ENCODE peak calls at places on chromosomes 1 and 21, in four cellular contexts. K is NCI-H2029, C is myocyte, Z is Calu3. I is an unnamed sample.
A peak's percentile ranks its signal among the peaks of the same experiment; 100 is the strongest.

GRCh38 chr1:243495032-243495431 is 239.2 kb downstream of the SDCCAG8 start:
- DNase-seq in K (no peak), Z (no peak), C (no peak), I (no peak)

GRCh38 chr21:37829043-37829442 is 87.2 kb downstream of the KCNJ6 start:
- DNase-seq in Z (no peak), K (no peak), C (no peak), I (no peak)

GRCh38 chr1:170692866-170693575 is 29.1 kb downstream of the PRRX1 start:
- DNase-seq in K (no peak), Z (no peak), C (peak; percentile 45), I (peak; percentile 88)

GRCh38 chr1:163535807-163536206 is 214.1 kb downstream of the NUF2 start:
- DNase-seq in K (no peak), Z (no peak), C (peak; percentile 53), I (peak; percentile 70)

GRCh38 chr1:36253463-36253862 is 29.2 kb downstream of the THRAP3 start:
- DNase-seq in Z (no peak), K (no peak), C (no peak), I (peak; percentile 55)

GRCh38 chr1:151898519-151898991 is 10.8 kb downstream of the THEM4 start:
- DNase-seq in Z (peak; percentile 48), C (no peak), K (no peak), I (no peak)

GRCh38 chr21:44300262-44300959 is 558 bp downstream of the PFKL start:
- DNase-seq in C (peak; percentile 57), K (peak; percentile 36), Z (peak; percentile 67), I (peak; percentile 22)

GRCh38 chr1:27598902-27599528 is 4.9 kb downstream of the AHDC1 start:
- DNase-seq in Z (no peak), K (no peak), C (peak; percentile 92), I (peak; percentile 77)

GRCh38 chr1:33612877-33613487 is 140.5 kb downstream of the ZSCAN20 start:
- DNase-seq in C (peak; percentile 76), Z (peak; percentile 69), K (peak; percentile 17), I (peak; percentile 80)

GRCh38 chr1:16126160-16126559 is 29.7 kb downstream of the EPHA2 start:
- DNase-seq in Z (no peak), K (no peak), C (no peak), I (no peak)

GRCh38 chr1:92484472-92485373 is 2.0 kb downstream of the GFI1 start:
- DNase-seq in C (no peak), Z (peak; percentile 34), K (peak; percentile 53), I (peak; percentile 14)

GRCh38 chr1:53619811-53620619 is 118.9 kb downstream of the GLIS1 start:
- DNase-seq in K (no peak), C (no peak), Z (no peak), I (no peak)

GRCh38 chr1:47684964-47685762 is 247.3 kb downstream of the FOXD2 start:
- DNase-seq in K (no peak), Z (no peak), C (no peak), I (peak; percentile 37)

GRCh38 chr21:44702973-44703730 is 6.2 kb downstream of the KRTAP10-12 start:
- DNase-seq in C (no peak), K (peak; percentile 39), Z (no peak), I (no peak)

GRCh38 chr1:35502242-35502641 is 55.0 kb downstream of the KIAA0319L start:
- DNase-seq in C (no peak), Z (no peak), K (no peak), I (no peak)

GRCh38 chr1:48049823-48050539 is 52.8 kb upstream of the TRABD2B start:
- DNase-seq in K (no peak), C (no peak), Z (no peak), I (no peak)

GRCh38 chr21:43907751-43908150 is 42.7 kb downstream of the AGPAT3 start:
- DNase-seq in K (no peak), C (no peak), Z (no peak), I (no peak)

GRCh38 chr1:156475568-156476500 is 24.7 kb downstream of the MEF2D start:
- DNase-seq in K (no peak), C (peak; percentile 84), Z (no peak), I (peak; percentile 92)

GRCh38 chr1:228393268-228393699 is 13.4 kb downstream of the TRIM11 start:
- DNase-seq in C (peak; percentile 30), Z (peak; percentile 78), K (no peak), I (peak; percentile 88)

GRCh38 chr1:6082430-6082971 is 36.8 kb downstream of the KCNAB2 start:
- DNase-seq in Z (peak; percentile 8), C (no peak), K (no peak), I (peak; percentile 58)

I was measured in fibroblast of the aortic adventitia.